ENCODE peak calls at places on chromosomes 2 and 18, in six cellular contexts. A is Peyer's patch, Z is GM23338, U is cardiac fibroblast, B is GM10248, E is fibroblast of pulmonary artery. N is an unnamed sample.

GRCh38 chr2:193989645-193990044 is 1667.4 kb upstream of the SLC39A10 start:
- DNase-seq in A (no peak), Z (no peak), U (no peak), B (no peak), E (no peak), N (no peak)

GRCh38 chr2:224369028-224369632 is 32.8 kb downstream of the FAM124B start:
- DNase-seq in A (no peak), Z (peak), U (peak), B (peak), E (peak), N (peak)

GRCh38 chr18:55452123-55452611 is 135.8 kb downstream of the TCF4 start:
- DNase-seq in A (no peak), Z (no peak), U (peak), B (no peak), E (peak), N (no peak)

GRCh38 chr18:60117321-60117720 is 217.5 kb downstream of the PMAIP1 start:
- DNase-seq in A (no peak), Z (peak), U (no peak), B (no peak), E (no peak), N (no peak)

GRCh38 chr18:48992791-48993555 is 42.2 kb upstream of the SMAD7 start:
- DNase-seq in A (peak), Z (no peak), U (no peak), B (peak), E (no peak), N (no peak)

GRCh38 chr18:48908916-48909315 is 41.8 kb downstream of the SMAD7 start:
- DNase-seq in A (no peak), Z (no peak), U (no peak), B (no peak), E (no peak), N (no peak)

GRCh38 chr2:75716406-75716805 is 5.7 kb upstream of the GCFC2 start:
- DNase-seq in A (no peak), Z (no peak), U (peak), B (no peak), E (peak), N (peak)

GRCh38 chr2:55115795-55116597 is 65.7 kb upstream of the RTN4 start:
- DNase-seq in A (no peak), Z (no peak), U (peak), B (no peak), E (peak), N (peak)

GRCh38 chr2:239590995-239591915 is 190.4 kb upstream of the HDAC4 start:
- DNase-seq in A (peak), Z (no peak), U (no peak), B (no peak), E (no peak), N (no peak)

GRCh38 chr2:19688059-19688458 is 213.7 kb downstream of the TTC32 start:
- DNase-seq in A (no peak), Z (no peak), U (no peak), B (no peak), E (no peak), N (no peak)

GRCh38 chr2:8477511-8478132 is 204.2 kb upstream of the ID2 start:
- DNase-seq in A (no peak), Z (no peak), U (no peak), B (peak), E (no peak), N (peak)

GRCh38 chr2:143063612-143064200 is 65.5 kb upstream of the ARHGAP15 start:
- DNase-seq in A (no peak), Z (no peak), U (no peak), B (no peak), E (no peak), N (no peak)

GRCh38 chr2:169757778-169758177 is 24.1 kb downstream of the KLHL23 start:
- DNase-seq in A (no peak), Z (no peak), U (no peak), B (no peak), E (no peak), N (no peak)

GRCh38 chr2:133054297-133054696 is 384.3 kb upstream of the LYPD1 start:
- DNase-seq in A (no peak), Z (peak), U (no peak), B (no peak), E (no peak), N (no peak)

GRCh38 chr2:231527955-231528635 is 2.1 kb downstream of the NMUR1 start:
- DNase-seq in A (no peak), Z (no peak), U (no peak), B (no peak), E (no peak), N (no peak)

GRCh38 chr2:231524477-231525247 is 5.6 kb downstream of the NMUR1 start:
- DNase-seq in A (no peak), Z (no peak), U (no peak), B (no peak), E (no peak), N (no peak)

GRCh38 chr2:231525248-231526163 is 4.7 kb downstream of the NMUR1 start:
- DNase-seq in A (no peak), Z (no peak), U (no peak), B (no peak), E (no peak), N (no peak)

GRCh38 chr2:231527091-231527395 is 3.2 kb downstream of the NMUR1 start:
- DNase-seq in A (no peak), Z (peak), U (no peak), B (no peak), E (no peak), N (no peak)

DNA sequence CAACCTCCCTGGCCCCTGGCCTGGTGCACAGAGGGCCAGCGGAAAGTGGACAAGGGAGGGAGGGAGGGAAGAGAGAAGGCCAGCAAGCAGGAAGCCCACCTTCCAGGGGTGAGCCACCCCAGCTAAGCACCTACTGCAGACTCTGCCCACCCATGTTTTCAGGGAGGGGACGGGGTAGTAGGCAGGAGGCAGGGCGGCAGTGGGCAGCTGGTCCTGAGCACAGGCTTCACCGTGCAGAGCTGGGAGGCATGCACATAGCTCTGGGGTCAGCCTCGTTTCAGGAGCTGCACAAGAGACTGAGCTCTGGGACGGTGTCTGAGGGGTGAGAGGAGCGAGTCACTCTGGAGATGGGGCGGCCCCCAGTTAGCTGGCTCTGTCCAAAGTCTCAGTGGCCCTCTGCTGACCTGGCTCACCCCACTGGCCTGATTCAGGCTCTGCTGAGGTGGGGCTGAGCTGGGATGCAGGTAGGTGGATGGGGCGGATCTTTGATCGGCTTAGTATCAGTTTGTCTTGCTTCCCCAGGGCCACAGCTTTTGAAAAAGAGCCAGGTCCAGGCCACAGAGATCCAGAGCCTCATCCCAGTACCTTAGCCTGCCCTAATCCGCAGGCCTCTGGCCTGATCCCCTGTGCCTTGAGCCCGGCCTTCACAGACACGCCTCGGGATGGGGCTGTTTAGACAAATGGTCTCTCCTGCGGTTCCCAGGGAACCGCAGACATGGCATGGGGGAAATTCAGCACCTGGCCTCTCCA is 3.7 kb downstream of the NMUR1 start:
- DNase-seq in A (no peak), Z (no peak), U (no peak), B (no peak), E (no peak), N (no peak)
- TF ChIP-seq CTCF in A (no peak), Z (no peak), U (no peak), B (no peak), E (no peak), N (no peak)

GRCh38 chr2:47006374-47007220 is 91.0 kb upstream of the MCFD2 start:
- DNase-seq in A (no peak), Z (peak), U (no peak), B (no peak), E (no peak), N (no peak)
- TF ChIP-seq CTCF in A (no peak), Z (peak), U (no peak), B (no peak), E (no peak), N (peak)

GRCh38 chr2:150425121-150425559 is 62.3 kb downstream of the RND3 start:
- DNase-seq in A (no peak), Z (peak), U (peak), B (no peak), E (peak), N (peak)
- TF ChIP-seq CTCF in A (no peak), Z (peak), U (peak), B (no peak), E (peak), N (peak)

DNA sequence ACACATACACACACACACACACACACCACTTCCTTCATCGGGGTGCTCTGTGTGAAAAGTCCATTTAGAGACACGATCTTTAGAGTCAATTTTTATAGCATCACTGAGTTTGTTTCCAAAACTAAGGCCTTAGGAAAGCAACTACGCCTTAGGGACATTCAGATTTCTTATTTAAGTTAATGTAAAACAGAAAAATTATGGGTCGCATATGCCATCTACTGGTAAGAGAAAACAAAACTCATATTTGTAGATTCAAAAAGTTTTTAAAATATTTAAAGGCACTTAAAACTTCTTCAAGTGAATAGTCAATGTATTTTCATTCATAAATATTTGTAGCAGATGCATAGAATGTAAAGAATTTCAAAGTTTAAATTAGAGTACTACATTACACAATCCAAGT is 166.2 kb downstream of the ATAD2B start:
- DNase-seq in A (no peak), Z (peak), U (peak), B (no peak), E (peak), N (peak)
- TF ChIP-seq CTCF in A (no peak), Z (no peak), U (peak), B (no peak), E (peak), N (peak)

DNA sequence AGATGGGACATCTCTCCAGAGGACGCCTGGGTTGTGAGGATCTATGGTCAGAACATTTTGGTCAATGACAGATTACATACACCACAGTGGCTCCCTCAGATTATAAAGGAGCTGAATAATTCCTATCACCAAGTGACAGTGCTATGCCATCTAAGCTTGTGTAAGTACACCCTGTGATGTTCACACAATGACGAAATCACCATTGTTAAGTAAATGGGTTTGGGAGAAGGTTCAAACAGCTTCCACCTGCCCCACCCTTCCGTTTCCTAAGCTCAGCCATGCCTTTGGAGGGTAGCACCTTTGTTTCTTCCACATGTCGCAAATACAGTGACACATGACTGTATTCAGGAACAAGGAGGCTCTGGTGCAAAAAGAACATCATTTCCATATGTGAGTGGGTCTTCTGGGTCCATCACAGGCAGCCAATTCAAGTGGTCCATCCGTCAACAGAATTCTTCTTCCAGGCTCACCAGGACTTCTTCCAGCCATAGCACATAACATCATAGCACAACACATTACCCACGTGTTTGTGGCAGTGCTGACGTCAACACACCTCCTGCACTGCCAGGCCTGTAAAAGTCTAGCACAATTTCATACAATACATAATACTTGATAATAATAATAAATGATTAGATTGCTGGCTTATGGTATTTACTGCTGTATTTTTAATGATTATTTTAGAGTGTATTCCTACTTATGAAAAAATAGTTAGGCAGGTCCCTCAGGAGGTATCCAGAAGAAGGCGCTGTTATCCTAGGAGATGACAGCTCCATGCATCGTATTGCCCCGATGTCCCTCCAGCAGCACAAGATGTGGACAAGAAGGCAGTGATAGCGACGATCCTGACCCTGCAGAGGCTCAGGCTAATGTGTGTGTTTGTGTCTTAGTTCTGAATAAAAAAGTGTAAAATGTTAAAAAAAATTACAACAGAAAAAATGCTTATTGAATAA is 264.8 kb downstream of the ANAPC1 start:
- DNase-seq in A (no peak), Z (peak), U (peak), B (no peak), E (peak), N (peak)
- TF ChIP-seq CTCF in A (no peak), Z (peak), U (no peak), B (no peak), E (peak), N (peak)

GRCh38 chr2:181570833-181571661 is 85.9 kb downstream of the CERKL start:
- DNase-seq in A (no peak), Z (no peak), U (peak), B (no peak), E (peak), N (no peak)

GRCh38 chr2:181575650-181576025 is 81.3 kb downstream of the CERKL start:
- DNase-seq in A (no peak), Z (no peak), U (no peak), B (no peak), E (no peak), N (peak)

GRCh38 chr2:181574321-181574720 is 82.6 kb downstream of the CERKL start:
- DNase-seq in A (no peak), Z (no peak), U (no peak), B (no peak), E (no peak), N (peak)

GRCh38 chr2:181575024-181575649 is 81.8 kb downstream of the CERKL start:
- DNase-seq in A (no peak), Z (no peak), U (no peak), B (no peak), E (no peak), N (peak)

DNA sequence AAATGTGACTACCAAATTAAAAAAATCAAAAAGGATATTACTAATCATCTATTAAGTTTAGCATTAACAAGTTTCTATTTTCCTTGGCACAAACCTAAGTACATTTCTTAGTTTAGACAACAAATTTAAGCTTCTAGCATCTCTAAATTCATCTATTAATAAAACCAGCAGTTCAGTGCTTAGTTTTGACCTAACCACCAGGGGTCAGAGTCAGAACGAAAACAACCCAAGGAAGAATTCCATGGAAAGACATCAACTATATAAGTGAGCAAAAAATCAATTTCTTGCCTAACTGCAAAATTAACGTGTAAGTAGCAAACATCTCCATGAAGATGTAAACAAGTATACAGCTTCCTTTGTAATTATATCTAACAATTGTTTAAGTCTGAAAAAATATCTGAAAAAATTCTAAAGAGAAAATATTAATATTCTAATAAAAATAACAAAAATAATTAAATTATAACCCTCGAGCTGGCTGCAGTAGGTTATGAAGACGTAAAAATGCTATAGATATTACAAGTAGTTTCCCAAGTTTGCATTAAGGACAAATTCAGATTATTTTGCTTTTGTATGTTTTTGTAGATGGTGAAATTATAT is 83.7 kb downstream of the CERKL start:
- DNase-seq in A (no peak), Z (peak), U (peak), B (no peak), E (peak), N (peak)
- TF ChIP-seq CTCF in A (no peak), Z (peak), U (peak), B (peak), E (peak), N (peak)

GRCh38 chr2:4381773-4382172 is 678.4 kb downstream of the DCDC2C start:
- DNase-seq in A (no peak), Z (peak), U (no peak), B (no peak), E (no peak), N (no peak)
- TF ChIP-seq CTCF in A (no peak), Z (peak), U (no peak), B (no peak), E (no peak), N (no peak)

DNA sequence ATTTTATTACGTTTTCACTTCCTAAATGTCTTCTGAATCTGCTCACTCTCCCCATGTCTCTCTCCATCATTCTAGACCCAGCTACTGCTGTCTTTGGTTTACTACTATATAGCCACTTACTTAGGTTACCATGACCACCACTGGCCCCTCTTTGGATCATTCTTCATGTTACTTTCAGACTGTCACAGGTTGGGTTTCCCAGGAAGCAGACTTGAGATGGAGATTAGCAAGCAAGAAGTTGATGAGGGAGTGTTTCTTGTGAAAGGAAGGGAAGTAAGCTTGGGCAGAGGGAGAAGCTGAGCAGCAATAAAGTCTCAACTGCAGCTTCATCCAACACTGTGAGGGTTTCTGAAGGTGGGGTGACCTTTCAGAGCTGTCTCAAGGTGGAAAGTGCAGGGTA is 321.8 kb upstream of the MEIS1 start:
- DNase-seq in A (no peak), Z (no peak), U (no peak), B (no peak), E (no peak), N (no peak)
- TF ChIP-seq CTCF in A (no peak), Z (no peak), U (no peak), B (no peak), E (no peak), N (no peak)

GRCh38 chr2:32732135-32732534 is 104.3 kb downstream of the TTC27 start:
- DNase-seq in A (no peak), Z (no peak), U (peak), B (no peak), E (no peak), N (no peak)
- TF ChIP-seq CTCF in A (no peak), Z (no peak), U (no peak), B (no peak), E (no peak), N (no peak)

GRCh38 chr2:126639276-126639675 is 16.7 kb upstream of the GYPC start:
- DNase-seq in A (no peak), Z (no peak), U (no peak), B (no peak), E (no peak), N (no peak)

GRCh38 chr2:126638781-126639180 is 17.2 kb upstream of the GYPC start:
- DNase-seq in A (no peak), Z (no peak), U (no peak), B (no peak), E (no peak), N (no peak)

GRCh38 chr2:126637393-126637792 is 18.6 kb upstream of the GYPC start:
- DNase-seq in A (no peak), Z (no peak), U (no peak), B (no peak), E (no peak), N (no peak)

GRCh38 chr2:126635281-126635680 is 20.7 kb upstream of the GYPC start:
- DNase-seq in A (no peak), Z (no peak), U (peak), B (no peak), E (peak), N (peak)

GRCh38 chr2:126634273-126634861 is 21.6 kb upstream of the GYPC start:
- DNase-seq in A (peak), Z (peak), U (no peak), B (peak), E (peak), N (peak)
- TF ChIP-seq CTCF in A (no peak), Z (peak), U (peak), B (peak), E (peak), N (peak)